ENCODE peak calls at places on chromosomes 6 and 20, in nine cellular contexts. One of them, this sample, is unnamed.
A peak's percentile ranks its signal among the peaks of the same experiment; 100 is the strongest.

GRCh38 chr6:12804967-12805645 is 88.5 kb downstream of the PHACTR1 start:
- DNase-seq in suprapubic skin: no peak
- DNase-seq in GM23338: no peak
- DNase-seq in spleen: no peak
- DNase-seq in HCT116: no peak
- DNase-seq in sigmoid colon: no peak
- DNase-seq in stomach: no peak
- DNase-seq in HepG2: no peak
- DNase-seq in prostate gland: no peak
- DNase-seq in this sample: no peak

GRCh38 chr20:4957939-4958362 is 43.4 kb downstream of the SLC23A2 start:
- DNase-seq in sigmoid colon: no peak
- DNase-seq in prostate gland: no peak
- DNase-seq in stomach: no peak
- DNase-seq in HCT116: no peak
- DNase-seq in suprapubic skin: no peak
- DNase-seq in HepG2: no peak
- DNase-seq in GM23338: no peak
- DNase-seq in spleen: no peak
- DNase-seq in this sample: no peak

GRCh38 chr6:168782211-168782729 is 341.3 kb downstream of the SMOC2 start:
- DNase-seq in stomach: no peak
- DNase-seq in spleen: no peak
- DNase-seq in HepG2: no peak
- DNase-seq in HCT116: no peak
- DNase-seq in sigmoid colon: no peak
- DNase-seq in prostate gland: no peak
- DNase-seq in GM23338: no peak
- DNase-seq in suprapubic skin: no peak
- DNase-seq in this sample: no peak

GRCh38 chr6:41475164-41475563 is 71.0 kb upstream of the FOXP4 start:
- DNase-seq in stomach: no peak
- DNase-seq in suprapubic skin: no peak
- DNase-seq in sigmoid colon: no peak
- DNase-seq in GM23338: no peak
- DNase-seq in HCT116: no peak
- DNase-seq in spleen: no peak
- DNase-seq in prostate gland: no peak
- DNase-seq in HepG2: no peak
- DNase-seq in this sample: no peak

GRCh38 chr6:41464481-41464880 is 81.7 kb upstream of the FOXP4 start:
- DNase-seq in spleen: no peak
- DNase-seq in suprapubic skin: no peak
- DNase-seq in stomach: no peak
- DNase-seq in sigmoid colon: no peak
- DNase-seq in prostate gland: no peak
- DNase-seq in GM23338: no peak
- DNase-seq in HepG2: no peak
- DNase-seq in HCT116: no peak
- DNase-seq in this sample: no peak

GRCh38 chr6:168208854-168209253 is 110.7 kb downstream of the DACT2 start:
- DNase-seq in sigmoid colon: peak; percentile 26
- DNase-seq in GM23338: peak; percentile 94
- DNase-seq in HCT116: no peak
- DNase-seq in spleen: no peak
- DNase-seq in prostate gland: no peak
- DNase-seq in HepG2: no peak
- DNase-seq in suprapubic skin: peak; percentile 38
- DNase-seq in stomach: no peak
- DNase-seq in this sample: no peak

GRCh38 chr20:37276494-37277252 is 12.8 kb upstream of the MANBAL start:
- DNase-seq in HepG2: peak; percentile 49
- DNase-seq in HCT116: no peak
- DNase-seq in stomach: peak; percentile 59
- DNase-seq in suprapubic skin: no peak
- DNase-seq in GM23338: no peak
- DNase-seq in spleen: no peak
- DNase-seq in prostate gland: peak; percentile 54
- DNase-seq in sigmoid colon: peak; percentile 86
- DNase-seq in this sample: no peak

GRCh38 chr6:14118091-14118439 is 493 bp downstream of the CD83 start:
- DNase-seq in GM23338: no peak
- DNase-seq in spleen: no peak
- DNase-seq in sigmoid colon: no peak
- DNase-seq in prostate gland: no peak
- DNase-seq in HCT116: no peak
- DNase-seq in stomach: no peak
- DNase-seq in HepG2: no peak
- DNase-seq in suprapubic skin: no peak
- DNase-seq in this sample: no peak

GRCh38 chr6:39520411-39520810 is 197.9 kb upstream of the KCNK16 start:
- DNase-seq in HCT116: no peak
- DNase-seq in HepG2: no peak
- DNase-seq in spleen: no peak
- DNase-seq in stomach: no peak
- DNase-seq in suprapubic skin: no peak
- DNase-seq in prostate gland: no peak
- DNase-seq in sigmoid colon: no peak
- DNase-seq in GM23338: no peak
- DNase-seq in this sample: no peak

GRCh38 chr6:63452117-63452516 is 120.2 kb upstream of the LOC128125822 start:
- DNase-seq in suprapubic skin: no peak
- DNase-seq in GM23338: no peak
- DNase-seq in prostate gland: no peak
- DNase-seq in spleen: no peak
- DNase-seq in stomach: no peak
- DNase-seq in HCT116: no peak
- DNase-seq in HepG2: peak; percentile 93
- DNase-seq in sigmoid colon: no peak
- DNase-seq in this sample: no peak

GRCh38 chr6:45959534-45960195 is 56.0 kb downstream of the CLIC5 start:
- DNase-seq in GM23338: no peak
- DNase-seq in spleen: no peak
- DNase-seq in prostate gland: no peak
- DNase-seq in stomach: no peak
- DNase-seq in HCT116: no peak
- DNase-seq in suprapubic skin: no peak
- DNase-seq in sigmoid colon: no peak
- DNase-seq in HepG2: no peak
- DNase-seq in this sample: peak; percentile 28

GRCh38 chr6:80185492-80185891 is 79.0 kb downstream of the BCKDHB start:
- DNase-seq in HepG2: no peak
- DNase-seq in stomach: no peak
- DNase-seq in spleen: no peak
- DNase-seq in HCT116: no peak
- DNase-seq in suprapubic skin: no peak
- DNase-seq in GM23338: no peak
- DNase-seq in prostate gland: no peak
- DNase-seq in sigmoid colon: no peak
- DNase-seq in this sample: no peak

DNA sequence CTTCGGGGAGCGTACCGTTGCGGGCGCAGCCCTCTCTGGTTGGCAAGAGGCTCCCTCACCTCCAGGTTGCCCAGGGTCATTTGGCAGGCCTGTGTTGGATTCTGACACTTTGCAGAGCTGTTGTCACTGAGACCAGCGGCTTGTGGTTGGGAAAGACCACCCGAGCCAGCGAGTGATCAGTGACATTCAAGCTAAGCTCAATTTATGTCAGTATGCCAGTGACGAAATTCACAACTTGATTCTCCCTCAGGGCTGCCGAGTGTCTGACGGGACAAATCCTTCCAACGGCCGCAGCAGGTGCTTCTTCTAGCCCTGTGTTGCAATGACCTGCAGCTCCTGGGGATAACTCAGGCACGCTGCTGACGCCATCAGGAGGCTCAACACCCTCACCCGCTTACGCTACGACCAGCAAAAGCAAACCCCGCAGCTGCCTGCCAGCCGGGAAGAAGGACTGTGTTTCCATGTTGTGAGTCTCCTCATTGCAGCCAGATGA is 16.9 kb upstream of the SLC22A2 start:
- DNase-seq in prostate gland: no peak
- DNase-seq in suprapubic skin: no peak
- DNase-seq in HCT116: no peak
- DNase-seq in HepG2: no peak
- DNase-seq in spleen: no peak
- DNase-seq in GM23338: no peak
- DNase-seq in stomach: no peak
- DNase-seq in sigmoid colon: no peak
- DNase-seq in this sample: no peak
- H3K27ac ChIP-seq in prostate gland: no peak overlapping the region
- H3K27ac ChIP-seq in suprapubic skin: no peak overlapping the region
- H3K27ac ChIP-seq in HCT116: no peak overlapping the region
- H3K27ac ChIP-seq in HepG2: no peak overlapping the region
- H3K27ac ChIP-seq in spleen: no peak overlapping the region
- H3K27ac ChIP-seq in GM23338: no peak overlapping the region
- H3K27ac ChIP-seq in stomach: no peak overlapping the region
- H3K27ac ChIP-seq in sigmoid colon: no peak overlapping the region
- H3K27ac ChIP-seq in this sample: no peak overlapping the region

DNA sequence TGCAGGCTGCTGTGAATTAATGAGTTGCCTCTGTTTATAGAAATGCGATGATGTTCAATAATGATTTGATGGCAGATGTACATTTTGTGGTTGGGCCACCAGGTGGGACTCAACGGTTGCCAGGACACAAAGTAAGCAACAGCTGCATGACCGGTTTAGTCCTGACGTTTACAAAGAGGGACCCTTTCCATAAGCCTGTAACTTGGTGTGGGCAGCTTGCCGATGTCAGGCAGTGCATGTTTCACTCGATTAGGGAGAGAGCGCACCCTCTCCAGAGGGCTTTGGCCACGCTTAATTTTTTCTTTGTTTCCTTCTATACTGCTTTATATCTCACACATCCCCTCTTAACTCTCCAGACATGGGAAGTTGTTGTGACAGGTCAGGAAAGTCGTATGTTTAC is 1.4 kb downstream of the BTBD3 start:
- DNase-seq in suprapubic skin: no peak
- DNase-seq in sigmoid colon: no peak
- DNase-seq in GM23338: peak; percentile 22
- DNase-seq in prostate gland: peak; percentile 45
- DNase-seq in HCT116: no peak
- DNase-seq in spleen: no peak
- DNase-seq in stomach: peak; percentile 70
- DNase-seq in HepG2: no peak
- DNase-seq in this sample: no peak
- TF ChIP-seq POLR2AphosphoS5 in suprapubic skin: no peak
- TF ChIP-seq POLR2AphosphoS5 in sigmoid colon: no peak
- TF ChIP-seq POLR2AphosphoS5 in GM23338: no peak
- TF ChIP-seq POLR2AphosphoS5 in prostate gland: no peak
- TF ChIP-seq POLR2AphosphoS5 in HCT116: no peak
- TF ChIP-seq POLR2AphosphoS5 in spleen: no peak
- TF ChIP-seq POLR2AphosphoS5 in stomach: peak; percentile 64
- TF ChIP-seq POLR2AphosphoS5 in HepG2: no peak
- TF ChIP-seq POLR2AphosphoS5 in this sample: no peak

GRCh38 chr6:133681880-133682279 is 207.0 kb upstream of the TCF21 start:
- DNase-seq in HCT116: no peak
- DNase-seq in prostate gland: no peak
- DNase-seq in stomach: no peak
- DNase-seq in suprapubic skin: no peak
- DNase-seq in HepG2: no peak
- DNase-seq in spleen: no peak
- DNase-seq in sigmoid colon: no peak
- DNase-seq in GM23338: peak; percentile 81
- DNase-seq in this sample: no peak

GRCh38 chr6:133688705-133689492 is 200.0 kb upstream of the TCF21 start:
- DNase-seq in HCT116: no peak
- DNase-seq in GM23338: no peak
- DNase-seq in HepG2: no peak
- DNase-seq in suprapubic skin: no peak
- DNase-seq in stomach: no peak
- DNase-seq in sigmoid colon: no peak
- DNase-seq in prostate gland: no peak
- DNase-seq in spleen: no peak
- DNase-seq in this sample: no peak

GRCh38 chr6:133680994-133681393 is 207.9 kb upstream of the TCF21 start:
- DNase-seq in GM23338: no peak
- DNase-seq in suprapubic skin: no peak
- DNase-seq in sigmoid colon: no peak
- DNase-seq in spleen: no peak
- DNase-seq in stomach: no peak
- DNase-seq in HepG2: no peak
- DNase-seq in prostate gland: no peak
- DNase-seq in HCT116: no peak
- DNase-seq in this sample: no peak

GRCh38 chr6:133682506-133683290 is 206.2 kb upstream of the TCF21 start:
- DNase-seq in stomach: no peak
- DNase-seq in HepG2: no peak
- DNase-seq in spleen: no peak
- DNase-seq in sigmoid colon: no peak
- DNase-seq in HCT116: no peak
- DNase-seq in GM23338: no peak
- DNase-seq in prostate gland: no peak
- DNase-seq in suprapubic skin: no peak
- DNase-seq in this sample: no peak

GRCh38 chr6:133683603-133684002 is 205.3 kb upstream of the TCF21 start:
- DNase-seq in spleen: no peak
- DNase-seq in sigmoid colon: no peak
- DNase-seq in HCT116: no peak
- DNase-seq in suprapubic skin: no peak
- DNase-seq in GM23338: no peak
- DNase-seq in prostate gland: no peak
- DNase-seq in stomach: no peak
- DNase-seq in HepG2: no peak
- DNase-seq in this sample: no peak
- H3K27ac ChIP-seq in spleen: no peak overlapping the region
- H3K27ac ChIP-seq in sigmoid colon: no peak overlapping the region
- H3K27ac ChIP-seq in HCT116: no peak overlapping the region
- H3K27ac ChIP-seq in suprapubic skin: no peak overlapping the region
- H3K27ac ChIP-seq in GM23338: peak overlapping the region; percentile 94
- H3K27ac ChIP-seq in prostate gland: no peak overlapping the region
- H3K27ac ChIP-seq in stomach: no peak overlapping the region
- H3K27ac ChIP-seq in HepG2: no peak overlapping the region
- H3K27ac ChIP-seq in this sample: no peak overlapping the region

GRCh38 chr6:16700202-16700997 is 60.9 kb downstream of the ATXN1 start:
- DNase-seq in HCT116: no peak
- DNase-seq in prostate gland: no peak
- DNase-seq in GM23338: peak; percentile 41
- DNase-seq in stomach: no peak
- DNase-seq in HepG2: no peak
- DNase-seq in suprapubic skin: no peak
- DNase-seq in spleen: no peak
- DNase-seq in sigmoid colon: no peak
- DNase-seq in this sample: no peak

GRCh38 chr6:16698988-16699868 is 62.0 kb downstream of the ATXN1 start:
- DNase-seq in GM23338: no peak
- DNase-seq in suprapubic skin: no peak
- DNase-seq in sigmoid colon: no peak
- DNase-seq in stomach: no peak
- DNase-seq in HepG2: peak; percentile 94
- DNase-seq in prostate gland: no peak
- DNase-seq in HCT116: no peak
- DNase-seq in spleen: no peak
- DNase-seq in this sample: no peak

GRCh38 chr6:16697437-16698162 is 63.7 kb downstream of the ATXN1 start:
- DNase-seq in HCT116: no peak
- DNase-seq in suprapubic skin: no peak
- DNase-seq in HepG2: no peak
- DNase-seq in stomach: no peak
- DNase-seq in GM23338: no peak
- DNase-seq in spleen: no peak
- DNase-seq in prostate gland: no peak
- DNase-seq in sigmoid colon: no peak
- DNase-seq in this sample: no peak

GRCh38 chr6:16694789-16695188 is 66.5 kb downstream of the ATXN1 start:
- DNase-seq in GM23338: no peak
- DNase-seq in HCT116: no peak
- DNase-seq in prostate gland: no peak
- DNase-seq in spleen: no peak
- DNase-seq in HepG2: no peak
- DNase-seq in sigmoid colon: no peak
- DNase-seq in stomach: no peak
- DNase-seq in suprapubic skin: no peak
- DNase-seq in this sample: no peak

GRCh38 chr6:16698163-16698533 is 63.1 kb downstream of the ATXN1 start:
- DNase-seq in sigmoid colon: no peak
- DNase-seq in spleen: no peak
- DNase-seq in prostate gland: no peak
- DNase-seq in HCT116: no peak
- DNase-seq in GM23338: no peak
- DNase-seq in suprapubic skin: no peak
- DNase-seq in HepG2: no peak
- DNase-seq in stomach: no peak
- DNase-seq in this sample: no peak
- TF ChIP-seq POLR2AphosphoS5 in sigmoid colon: no peak
- TF ChIP-seq POLR2AphosphoS5 in spleen: no peak
- TF ChIP-seq POLR2AphosphoS5 in prostate gland: no peak
- TF ChIP-seq POLR2AphosphoS5 in HCT116: no peak
- TF ChIP-seq POLR2AphosphoS5 in GM23338: no peak
- TF ChIP-seq POLR2AphosphoS5 in suprapubic skin: no peak
- TF ChIP-seq POLR2AphosphoS5 in HepG2: no peak
- TF ChIP-seq POLR2AphosphoS5 in stomach: no peak
- TF ChIP-seq POLR2AphosphoS5 in this sample: no peak